ENCODE peak calls at places on chromosomes 6 and 20, in ten cellular contexts. A is body of pancreas, T is A549, V is thyroid gland, H is transverse colon, K is heart left ventricle, G is uterus, U is breast epithelium, W is spleen, R is IMR-90. Q is an unnamed sample.

GRCh38 chr6:79461205-79461604 is 76.0 kb downstream of the LCA5 start:
- DNase-seq in W (no peak), H (no peak), T (no peak), R (no peak), G (no peak), V (peak), U (peak), K (no peak), A (peak), Q (no peak)

GRCh38 chr6:1612902-1613301 is 3.2 kb downstream of the FOXC1 start:
- DNase-seq in G (no peak), R (peak), W (no peak), T (no peak), V (no peak), H (no peak), A (no peak), K (no peak), U (no peak), Q (peak)

GRCh38 chr20:37383229-37383989 is 37.5 kb downstream of the SRC start:
- DNase-seq in H (no peak), K (no peak), V (no peak), A (peak), W (peak), T (peak), U (no peak), R (peak), G (peak), Q (peak)

GRCh38 chr20:44314870-44315269 is 3.9 kb upstream of the FITM2 start:
- DNase-seq in V (no peak), R (no peak), W (no peak), U (no peak), T (no peak), G (no peak), A (no peak), K (no peak), H (no peak), Q (no peak)

GRCh38 chr6:144659735-144660246 is 374.7 kb downstream of the UTRN start:
- DNase-seq in R (no peak), H (peak), G (no peak), V (no peak), K (no peak), T (no peak), A (no peak), U (no peak), W (no peak), Q (no peak)

GRCh38 chr6:82205793-82206425 is 41.6 kb downstream of the IBTK start:
- DNase-seq in W (no peak), K (no peak), U (no peak), A (no peak), R (peak), G (no peak), T (no peak), H (no peak), V (no peak), Q (peak)

GRCh38 chr20:37529968-37530600 is 2.4 kb upstream of the BLCAP start:
- DNase-seq in A (no peak), U (no peak), G (no peak), T (no peak), K (no peak), H (no peak), V (no peak), W (peak), R (no peak), Q (no peak)

GRCh38 chr6:169867751-169868191 is 116.3 kb downstream of the ERMARD start:
- DNase-seq in G (no peak), T (no peak), W (peak), A (no peak), K (no peak), V (no peak), U (no peak), R (no peak), H (no peak), Q (no peak)

GRCh38 chr6:111552241-111552744 is 53.4 kb downstream of the TRAF3IP2 start:
- DNase-seq in U (peak), V (peak), K (peak), A (peak), G (peak), T (no peak), W (no peak), R (peak), H (peak), Q (no peak)

GRCh38 chr6:67880939-67881705 is 754.0 kb upstream of the ADGRB3 start:
- DNase-seq in R (no peak), G (no peak), A (no peak), U (no peak), H (no peak), T (no peak), K (no peak), W (no peak), V (no peak), Q (no peak)

GRCh38 chr6:87210979-87211378 is 55.6 kb downstream of the ZNF292 start:
- DNase-seq in H (no peak), K (no peak), U (no peak), A (no peak), V (no peak), G (no peak), R (no peak), W (no peak), T (no peak), Q (no peak)
- TF ChIP-seq POLR2A in H (no peak), K (no peak), U (no peak), A (no peak), V (no peak), G (no peak), R (no peak), W (no peak), T (no peak), Q (no peak)

GRCh38 chr6:152301806-152302568 is 335.2 kb downstream of the SYNE1 start:
- DNase-seq in V (peak), R (peak), K (peak), W (peak), H (peak), G (peak), T (peak), U (peak), A (peak), Q (peak)
- TF ChIP-seq POLR2A in V (no peak), R (peak), K (no peak), W (no peak), H (peak), G (peak), T (peak), U (no peak), A (peak), Q (peak)

DNA sequence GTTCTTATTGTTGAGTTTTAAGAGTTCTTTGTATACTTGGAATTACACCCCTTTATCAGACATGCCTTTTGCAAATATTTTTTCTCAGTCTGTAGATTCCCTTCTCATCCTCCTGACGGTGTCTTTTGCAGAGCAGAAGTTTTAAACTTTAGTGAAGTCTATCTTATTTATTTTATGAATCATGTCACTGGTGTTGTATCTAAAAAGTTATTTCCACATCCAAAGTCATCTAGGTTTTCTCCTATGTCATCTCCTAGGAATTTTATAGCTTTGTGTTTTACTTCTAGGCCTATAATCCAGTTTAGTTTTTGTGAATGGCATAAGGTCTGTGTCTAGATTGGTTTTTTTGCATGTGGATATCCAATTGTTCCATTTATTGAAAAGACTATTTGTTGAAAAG is 271.3 kb downstream of the KIF16B start:
- DNase-seq in U (no peak), A (no peak), H (no peak), T (no peak), R (peak), W (no peak), V (no peak), G (no peak), K (no peak), Q (no peak)
- TF ChIP-seq POLR2A in U (no peak), A (no peak), H (no peak), T (no peak), R (no peak), W (no peak), V (no peak), G (no peak), K (no peak), Q (no peak)

DNA sequence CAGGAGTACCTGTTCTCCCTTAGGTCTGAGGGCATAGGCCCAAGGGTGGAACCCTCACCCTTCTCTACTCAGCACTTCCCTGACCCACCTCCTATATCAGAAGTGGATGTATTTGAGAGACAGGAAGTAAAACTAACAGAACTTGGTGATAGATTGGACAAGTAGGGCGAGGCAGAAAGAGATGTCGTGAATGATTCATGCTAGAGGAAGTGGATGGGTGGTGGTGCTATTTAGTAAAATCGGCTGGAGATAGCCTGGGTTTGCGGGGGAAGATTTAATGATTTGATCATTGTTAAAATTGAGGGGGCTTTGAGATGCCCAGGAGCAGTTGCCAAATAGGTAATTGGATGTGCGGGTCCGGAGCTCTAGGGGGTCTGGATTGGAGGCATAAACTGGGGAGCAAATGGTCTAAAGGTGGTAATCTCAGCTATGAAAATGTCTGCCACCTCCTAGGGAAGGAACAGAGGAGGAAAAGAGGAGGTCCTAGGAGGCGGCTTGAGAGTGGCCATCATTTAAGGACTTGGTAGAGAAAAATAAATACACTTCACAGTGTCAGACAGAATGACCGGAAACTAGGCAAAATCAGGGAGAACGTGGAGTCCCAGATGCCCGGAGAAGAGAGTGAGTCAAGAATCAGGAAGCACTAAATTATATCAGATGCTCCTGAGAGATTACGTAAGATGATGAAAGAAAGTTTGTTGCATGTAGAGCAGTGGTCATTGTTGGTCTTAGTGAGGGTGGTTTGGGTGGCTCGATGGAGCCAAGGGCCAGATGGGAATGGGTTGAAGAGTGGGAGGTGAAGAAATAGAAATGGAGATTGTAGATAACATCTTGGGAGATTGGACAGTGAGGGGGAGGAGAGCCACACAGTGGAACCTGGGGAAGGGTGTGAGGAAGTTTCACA is 142.0 kb downstream of the CEP57L1 start:
- DNase-seq in U (no peak), V (no peak), A (no peak), T (no peak), W (no peak), H (no peak), R (no peak), G (no peak), K (no peak), Q (peak)
- TF ChIP-seq POLR2A in U (no peak), V (no peak), A (no peak), T (no peak), W (no peak), H (no peak), R (no peak), G (no peak), K (no peak), Q (peak)

GRCh38 chr6:146857960-146858308 is 259.2 kb downstream of the ADGB start:
- DNase-seq in U (no peak), G (no peak), V (no peak), K (no peak), W (no peak), H (no peak), R (no peak), A (no peak), T (peak), Q (no peak)
- TF ChIP-seq POLR2A in U (no peak), G (no peak), V (no peak), K (no peak), W (no peak), H (no peak), R (no peak), A (no peak), T (no peak), Q (no peak)

Q was measured in erythroblast.